ENCODE peak calls at places on chromosomes 6 and 20, in ten cellular contexts. S is effector memory CD4-positive, alpha-beta T cell; Z is posterior cingulate gyrus; M is astrocyte of the spinal cord; G is glutamatergic neuron; F is NCI-H460; T is NCI-H69; A is type B pancreatic cell; D is endothelial cell; W is left kidney. E is an unnamed sample.

GRCh38 chr6:145036848-145037567 is 698.3 kb downstream of the EPM2A start:
- DNase-seq in M (peak), Z (no peak), S (no peak), A (no peak), G (no peak), T (peak), F (no peak), D (no peak), W (no peak), E (no peak)

GRCh38 chr20:1377984-1378742 is 14.7 kb downstream of the FKBP1A start:
- DNase-seq in M (peak), Z (no peak), F (no peak), A (no peak), T (no peak), S (no peak), W (no peak), D (no peak), G (no peak), E (no peak)

GRCh38 chr20:46089076-46089337 is 755 bp downstream of the NCOA5 start:
- DNase-seq in Z (peak), D (no peak), F (no peak), S (no peak), M (no peak), G (no peak), W (no peak), T (peak), A (no peak), E (peak)

GRCh38 chr20:11247943-11248475 is 574.2 kb upstream of the JAG1 start:
- DNase-seq in G (no peak), D (no peak), T (no peak), F (no peak), Z (no peak), M (no peak), A (no peak), S (no peak), W (no peak), E (peak)

GRCh38 chr6:125835221-125835744 is 44.5 kb downstream of the NCOA7 start:
- DNase-seq in A (no peak), Z (no peak), W (no peak), G (no peak), S (no peak), F (no peak), M (peak), T (no peak), D (no peak), E (no peak)

GRCh38 chr6:84967389-84967788 is 203.0 kb upstream of the TBX18 start:
- DNase-seq in D (peak), S (no peak), A (no peak), W (peak), G (no peak), F (peak), Z (no peak), T (peak), M (peak), E (peak)

GRCh38 chr6:154306696-154307095 is 49.9 kb downstream of the IPCEF1 start:
- DNase-seq in S (no peak), W (no peak), T (no peak), M (no peak), G (no peak), Z (no peak), F (no peak), A (no peak), D (no peak), E (no peak)

GRCh38 chr6:42142118-42142835 is at the start of gene C6orf132:
- DNase-seq in D (peak), T (peak), A (no peak), W (peak), S (no peak), M (peak), Z (no peak), F (no peak), G (peak), E (peak)

GRCh38 chr20:17790308-17790707 is 90.5 kb downstream of the BANF2 start:
- DNase-seq in S (no peak), T (no peak), M (peak), A (no peak), W (no peak), G (no peak), Z (no peak), D (no peak), F (no peak), E (no peak)

GRCh38 chr6:148251286-148251685 is 91.4 kb upstream of the SASH1 start:
- DNase-seq in G (no peak), M (peak), S (no peak), F (peak), D (no peak), T (peak), W (peak), Z (no peak), A (no peak), E (peak)

GRCh38 chr20:63286781-63287696 is 5.9 kb upstream of the COL20A1 start:
- DNase-seq in S (no peak), M (no peak), G (no peak), Z (peak), A (no peak), D (no peak), W (no peak), F (no peak), T (no peak), E (no peak)

GRCh38 chr20:31664696-31665354 is 27.1 kb downstream of the COX4I2 start:
- DNase-seq in G (no peak), W (no peak), M (no peak), A (no peak), Z (no peak), D (no peak), T (peak), F (no peak), S (no peak), E (no peak)

GRCh38 chr20:48066256-48066655 is 281.0 kb upstream of the SULF2 start:
- DNase-seq in F (no peak), D (no peak), M (peak), W (peak), A (no peak), T (no peak), G (no peak), Z (no peak), S (no peak), E (no peak)

GRCh38 chr6:100269189-100269588 is 195.5 kb downstream of the SIM1 start:
- DNase-seq in D (no peak), S (no peak), Z (no peak), A (no peak), T (no peak), F (no peak), W (no peak), M (peak), G (no peak), E (no peak)

GRCh38 chr6:132020138-132020551 is 69.0 kb upstream of the CCN2 start:
- DNase-seq in T (no peak), F (no peak), A (no peak), M (no peak), W (peak), D (no peak), G (no peak), Z (no peak), S (no peak), E (no peak)

GRCh38 chr20:24587384-24588046 is 118.1 kb downstream of the SYNDIG1 start:
- DNase-seq in S (no peak), M (no peak), T (no peak), F (no peak), A (no peak), Z (peak), D (no peak), W (peak), G (peak), E (no peak)

GRCh38 chr6:28981391-28981832 is 23.7 kb downstream of the ZNF311 start:
- DNase-seq in Z (peak), G (peak), M (peak), A (no peak), S (peak), T (peak), W (peak), D (peak), F (peak), E (peak)

GRCh38 chr20:49602370-49603208 is 34.7 kb upstream of the PTGIS start:
- DNase-seq in T (no peak), F (no peak), A (no peak), D (no peak), W (no peak), S (no peak), Z (peak), G (no peak), M (no peak), E (no peak)

GRCh38 chr6:23137596-23137995 is 568.2 kb downstream of the HDGFL1 start:
- DNase-seq in D (no peak), W (peak), G (no peak), A (no peak), T (peak), M (peak), S (no peak), Z (no peak), F (no peak), E (no peak)

GRCh38 chr20:50304501-50304856 is 113.8 kb downstream of the CEBPB start:
- DNase-seq in A (no peak), S (no peak), W (peak), T (no peak), G (no peak), D (no peak), F (no peak), Z (peak), M (peak), E (no peak)

GRCh38 chr20:5192570-5193431 is 66.0 kb downstream of the CDS2 start:
- DNase-seq in S (no peak), Z (no peak), F (no peak), M (no peak), T (no peak), W (no peak), D (no peak), A (no peak), G (no peak), E (no peak)

GRCh38 chr20:10217517-10218410 is 866 bp upstream of the SNAP25 start:
- DNase-seq in F (no peak), M (peak), A (no peak), Z (peak), S (no peak), T (peak), G (peak), W (peak), D (peak), E (peak)

GRCh38 chr6:10759312-10759839 is 11.8 kb downstream of the TMEM14B start:
- DNase-seq in S (no peak), T (peak), D (no peak), G (no peak), F (peak), A (no peak), W (peak), M (peak), Z (no peak), E (peak)

GRCh38 chr6:31243508-31243907 is 28.4 kb downstream of the HLA-C start:
- DNase-seq in G (no peak), A (no peak), D (no peak), W (no peak), Z (no peak), S (no peak), T (no peak), F (no peak), M (no peak), E (no peak)

GRCh38 chr6:10559492-10560150 is 38.5 kb downstream of the GCNT2 start:
- DNase-seq in F (no peak), T (peak), G (no peak), W (peak), Z (no peak), S (no peak), D (peak), M (no peak), A (no peak), E (peak)

GRCh38 chr6:21135484-21136005 is 458.0 kb upstream of the SOX4 start:
- DNase-seq in T (peak), A (no peak), G (peak), W (no peak), Z (no peak), S (no peak), D (no peak), F (no peak), M (no peak), E (no peak)

GRCh38 chr6:125612400-125612846 is 137.0 kb upstream of the HEY2 start:
- DNase-seq in G (no peak), F (no peak), M (peak), A (no peak), Z (no peak), T (peak), D (no peak), W (no peak), S (no peak), E (no peak)